ENCODE peak calls at places on chromosomes 1 and 21, in ten cellular contexts. D is CD4-positive, alpha-beta T cell; L is substantia nigra; F is body of pancreas; E is heart right ventricle; R is pancreas; G is A549; I is breast epithelium; B is endothelial cell of umbilical vein; S is fibroblast of lung. C is an unnamed sample.

GRCh38 chr1:191851799-191852595 is 306.3 kb upstream of the RGS18 start:
- DNase-seq in D (no peak), L (no peak), F (no peak), E (no peak), R (no peak), G (no peak), I (no peak), B (no peak), S (peak), C (no peak)

GRCh38 chr1:18320051-18320450 is 160.7 kb upstream of the KLHDC7A start:
- DNase-seq in D (no peak), L (no peak), F (no peak), E (no peak), R (no peak), G (no peak), I (no peak), B (no peak), S (no peak), C (no peak)

GRCh38 chr1:115428676-115429075 is 90.6 kb upstream of the NGF start:
- DNase-seq in D (no peak), L (no peak), F (no peak), E (no peak), R (no peak), G (no peak), I (no peak), B (no peak), S (peak), C (no peak)

GRCh38 chr21:25330266-25330665 is 277.0 kb downstream of the MRPL39 start:
- DNase-seq in D (no peak), L (no peak), F (no peak), E (no peak), R (no peak), G (no peak), I (no peak), B (no peak), S (no peak), C (no peak)

GRCh38 chr1:1758059-1758621 is 20.1 kb downstream of the NADK start:
- DNase-seq in D (no peak), L (no peak), F (no peak), E (no peak), R (no peak), G (no peak), I (no peak), B (no peak), S (no peak), C (no peak)

GRCh38 chr21:35050348-35051286 is 1.5 kb upstream of the RUNX1 start:
- DNase-seq in D (no peak), L (no peak), F (no peak), E (no peak), R (no peak), G (no peak), I (no peak), B (no peak), S (peak), C (no peak)

GRCh38 chr1:6385673-6386191 is 7.8 kb downstream of the ACOT7 start:
- DNase-seq in D (no peak), L (peak), F (no peak), E (peak), R (peak), G (peak), I (peak), B (peak), S (peak), C (peak)

GRCh38 chr1:85952460-85952859 is 204.1 kb downstream of the COL24A1 start:
- DNase-seq in D (no peak), L (no peak), F (no peak), E (no peak), R (no peak), G (no peak), I (no peak), B (peak), S (no peak), C (no peak)

GRCh38 chr1:50705699-50706098 is 254.4 kb downstream of the FAF1 start:
- DNase-seq in D (no peak), L (no peak), F (no peak), E (no peak), R (no peak), G (no peak), I (no peak), B (no peak), S (no peak), C (no peak)

GRCh38 chr1:156154317-156154749 is 948 bp downstream of the SEMA4A start:
- DNase-seq in D (no peak), L (no peak), F (no peak), E (peak), R (no peak), G (no peak), I (no peak), B (no peak), S (no peak), C (no peak)

GRCh38 chr1:150366416-150367296 is 2.7 kb downstream of the RPRD2 start:
- DNase-seq in D (no peak), L (no peak), F (no peak), E (no peak), R (no peak), G (no peak), I (no peak), B (peak), S (peak), C (no peak)

GRCh38 chr1:54471588-54471987 is 65.4 kb upstream of the SSBP3 start:
- DNase-seq in D (no peak), L (no peak), F (no peak), E (no peak), R (no peak), G (no peak), I (no peak), B (no peak), S (no peak), C (no peak)

GRCh38 chr1:147151244-147151643 is 21.0 kb downstream of the PRKAB2 start:
- DNase-seq in D (no peak), L (no peak), F (no peak), E (no peak), R (no peak), G (no peak), I (no peak), B (no peak), S (no peak), C (no peak)

GRCh38 chr1:47013239-47013638 is 10.2 kb upstream of the CYP4X1 start:
- DNase-seq in D (no peak), L (no peak), F (no peak), E (no peak), R (no peak), G (no peak), I (no peak), B (peak), S (no peak), C (no peak)

GRCh38 chr21:37532868-37533780 is 166.6 kb downstream of the DYRK1A start:
- DNase-seq in D (no peak), L (no peak), F (no peak), E (peak), R (peak), G (peak), I (no peak), B (no peak), S (peak), C (no peak)

GRCh38 chr1:154589780-154590179 is 18.2 kb downstream of the ADAR start:
- DNase-seq in D (no peak), L (no peak), F (no peak), E (no peak), R (no peak), G (no peak), I (no peak), B (no peak), S (peak), C (no peak)

GRCh38 chr1:184622136-184622823 is 132.4 kb downstream of the EDEM3 start:
- DNase-seq in D (no peak), L (no peak), F (no peak), E (peak), R (peak), G (no peak), I (peak), B (peak), S (peak), C (peak)

GRCh38 chr1:63874278-63874880 is 100.6 kb downstream of the ROR1 start:
- DNase-seq in D (no peak), L (no peak), F (no peak), E (no peak), R (no peak), G (no peak), I (no peak), B (peak), S (peak), C (no peak)

DNA sequence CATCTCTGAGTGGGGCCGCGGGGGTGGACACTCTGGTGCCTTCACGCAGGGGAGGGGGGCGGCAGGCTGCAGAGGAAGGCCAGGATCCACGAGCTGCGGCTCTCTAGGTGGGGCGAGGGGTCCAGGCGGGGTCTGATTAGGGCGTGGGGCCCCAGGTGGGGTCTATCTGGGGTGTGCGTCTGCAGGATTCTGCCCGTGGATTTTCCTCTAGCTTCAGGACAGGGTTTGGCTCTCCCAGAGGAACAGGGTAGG is 6.3 kb downstream of the JMJD4 start:
- DNase-seq in D (no peak), L (no peak), F (no peak), E (no peak), R (no peak), G (no peak), I (no peak), B (no peak), S (no peak), C (no peak)
- H3K27ac ChIP-seq in D (no peak), L (peak), F (peak), E (peak), R (no peak), G (peak), I (peak), B (no peak), S (no peak), C (peak)

GRCh38 chr1:203026666-203027663 is 674 bp downstream of the PPFIA4 start:
- DNase-seq in D (no peak), L (no peak), F (no peak), E (peak), R (no peak), G (no peak), I (no peak), B (no peak), S (no peak), C (no peak)

GRCh38 chr1:203025721-203026665 is at the start of gene PPFIA4:
- DNase-seq in D (peak), L (peak), F (peak), E (peak), R (peak), G (peak), I (peak), B (peak), S (peak), C (peak)

GRCh38 chr1:203028784-203029553 is 2.7 kb downstream of the PPFIA4 start:
- DNase-seq in D (no peak), L (no peak), F (no peak), E (no peak), R (no peak), G (no peak), I (no peak), B (no peak), S (no peak), C (no peak)

GRCh38 chr1:203031467-203031866 is 5.2 kb downstream of the PPFIA4 start:
- DNase-seq in D (no peak), L (no peak), F (no peak), E (no peak), R (no peak), G (no peak), I (no peak), B (no peak), S (no peak), C (no peak)

DNA sequence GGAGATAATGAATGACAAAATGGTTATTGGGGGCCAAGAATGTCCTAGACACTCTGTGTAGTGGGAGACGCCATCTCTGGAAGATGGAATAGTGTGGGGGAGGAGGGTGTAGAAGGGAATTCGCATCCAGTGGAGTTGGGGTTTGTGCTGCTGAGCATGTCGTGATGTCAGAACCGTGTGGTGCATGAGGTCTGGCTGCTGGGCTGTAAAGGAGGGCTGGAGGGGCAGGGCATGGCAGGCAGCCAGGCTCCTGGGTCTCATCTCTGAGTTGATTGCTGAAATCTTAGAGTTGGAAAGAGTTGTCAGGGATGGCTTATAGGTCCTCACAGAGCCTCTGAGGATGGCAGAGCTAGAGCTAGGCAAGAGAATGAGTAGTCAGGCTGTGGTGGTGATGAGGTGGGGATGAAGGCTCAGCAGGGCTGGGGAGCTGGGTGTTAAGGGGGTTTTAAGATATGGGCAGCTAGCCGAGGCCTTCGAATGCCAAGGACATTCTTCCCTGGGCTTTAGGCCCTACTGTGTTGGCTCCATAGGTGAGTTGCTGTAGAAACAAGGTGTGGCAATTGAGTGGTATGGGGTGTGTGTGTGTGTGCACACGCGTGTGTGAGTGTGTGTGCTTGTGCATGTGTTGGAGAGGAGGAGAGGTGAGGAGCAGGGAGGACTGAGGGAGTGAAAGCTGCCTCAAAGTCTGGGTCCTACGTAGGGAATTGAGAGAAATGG is 1.9 kb downstream of the PPFIA4 start:
- DNase-seq in D (no peak), L (no peak), F (no peak), E (no peak), R (no peak), G (no peak), I (no peak), B (no peak), S (no peak), C (no peak)
- H3K27ac ChIP-seq in D (no peak), L (no peak), F (no peak), E (no peak), R (no peak), G (no peak), I (peak), B (no peak), S (no peak), C (no peak)

DNA sequence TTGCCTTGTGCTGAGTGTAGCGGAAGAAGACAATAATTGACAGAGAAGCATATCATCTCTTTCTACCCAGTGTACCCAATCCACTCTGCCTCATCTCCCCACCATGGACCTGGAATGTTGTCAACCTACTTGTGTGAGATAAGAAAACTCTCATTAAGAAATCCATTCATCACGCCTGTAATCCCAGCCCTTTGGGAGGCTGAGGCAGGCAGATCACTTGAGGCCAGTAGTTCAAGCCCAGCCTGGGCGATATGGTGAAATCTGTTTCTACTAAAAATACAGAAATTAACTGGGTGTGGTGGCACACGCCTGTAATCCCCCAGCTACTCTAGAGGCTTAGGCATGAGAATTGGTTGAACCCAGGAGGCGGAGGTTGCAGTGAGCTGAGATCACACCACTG is 209.6 kb downstream of the PBX1 start:
- DNase-seq in D (no peak), L (no peak), F (no peak), E (no peak), R (no peak), G (no peak), I (no peak), B (no peak), S (peak), C (no peak)
- H3K27ac ChIP-seq in D (no peak), L (no peak), F (peak), E (peak), R (no peak), G (peak), I (peak), B (no peak), S (peak), C (peak)

GRCh38 chr1:232614811-232615210 is 15.1 kb downstream of the SIPA1L2 start:
- DNase-seq in D (no peak), L (no peak), F (no peak), E (no peak), R (no peak), G (no peak), I (no peak), B (no peak), S (peak), C (no peak)

GRCh38 chr1:232615401-232615800 is 14.5 kb downstream of the SIPA1L2 start:
- DNase-seq in D (no peak), L (no peak), F (no peak), E (no peak), R (no peak), G (no peak), I (no peak), B (no peak), S (peak), C (no peak)

GRCh38 chr1:232611834-232612233 is 18.1 kb downstream of the SIPA1L2 start:
- DNase-seq in D (no peak), L (no peak), F (no peak), E (no peak), R (no peak), G (no peak), I (no peak), B (no peak), S (no peak), C (no peak)

GRCh38 chr1:232617237-232617636 is 12.7 kb downstream of the SIPA1L2 start:
- DNase-seq in D (no peak), L (no peak), F (no peak), E (no peak), R (no peak), G (no peak), I (no peak), B (no peak), S (peak), C (no peak)

DNA sequence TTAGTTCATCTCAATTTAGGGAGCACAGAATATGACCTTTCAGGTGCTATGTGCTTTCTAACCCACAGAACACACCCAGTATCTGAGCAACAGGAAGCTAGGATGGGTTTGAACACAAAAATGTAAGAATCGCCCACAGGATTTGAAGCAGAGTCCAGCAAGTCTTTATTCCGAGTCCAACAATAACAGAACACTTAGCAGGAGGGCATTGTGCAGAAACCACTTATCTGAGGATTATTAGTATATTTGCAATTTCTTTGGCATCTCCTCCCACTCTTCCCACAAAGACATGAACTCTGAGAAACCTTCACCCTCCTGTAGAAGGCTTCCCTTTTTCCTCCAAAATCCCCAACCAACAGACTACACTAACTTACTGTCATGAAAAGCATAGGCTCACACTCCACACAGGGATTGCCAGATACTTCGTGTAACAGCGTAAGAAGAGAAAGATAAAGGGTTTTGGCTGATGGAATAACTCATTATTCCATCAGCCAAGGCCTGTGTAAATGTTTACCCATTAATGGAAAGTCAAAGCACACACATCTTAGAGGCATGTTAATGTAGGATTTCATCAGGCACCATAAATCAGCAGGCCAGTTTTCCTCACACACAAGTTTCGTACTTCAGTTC is 16.1 kb downstream of the SIPA1L2 start:
- DNase-seq in D (no peak), L (no peak), F (no peak), E (no peak), R (no peak), G (no peak), I (no peak), B (peak), S (peak), C (no peak)
- H3K27ac ChIP-seq in D (no peak), L (no peak), F (no peak), E (peak), R (no peak), G (no peak), I (no peak), B (no peak), S (no peak), C (no peak)

GRCh38 chr1:169701261-169701802 is 10.1 kb downstream of the SELL start:
- DNase-seq in D (no peak), L (no peak), F (no peak), E (no peak), R (no peak), G (no peak), I (no peak), B (no peak), S (no peak), C (no peak)
- H3K27ac ChIP-seq in D (peak), L (no peak), F (no peak), E (peak), R (no peak), G (no peak), I (no peak), B (no peak), S (no peak), C (no peak)

DNA sequence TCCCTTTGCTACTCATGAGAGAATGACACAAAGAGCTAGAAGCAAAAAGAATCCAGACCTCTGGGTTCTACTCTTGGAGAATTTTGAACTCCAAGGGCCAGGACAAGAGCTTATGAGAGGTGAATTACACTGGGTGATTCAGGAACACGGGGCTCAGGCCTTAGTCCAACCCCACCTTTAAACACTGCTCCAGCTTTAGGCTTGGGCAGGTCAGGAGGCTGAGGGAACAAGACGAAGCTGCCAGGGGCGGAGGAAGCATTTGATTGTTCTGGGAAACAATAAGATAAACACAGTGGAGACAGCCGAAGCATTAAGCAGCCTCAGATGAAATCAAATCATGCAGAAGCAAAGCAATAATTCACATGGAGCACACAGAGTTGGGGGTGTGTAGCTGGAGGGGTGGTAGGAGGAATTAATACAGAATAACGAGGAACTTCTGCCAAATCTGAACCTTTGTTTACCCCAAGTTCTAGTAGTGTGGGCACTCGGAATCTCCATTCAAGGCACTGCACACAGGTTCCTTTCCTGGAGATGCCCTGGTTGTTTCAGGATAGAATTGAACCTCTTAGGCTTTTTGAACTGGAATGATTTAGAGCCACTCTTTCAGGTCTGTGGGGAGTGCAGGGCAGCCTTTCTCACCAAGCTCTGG is 93.2 kb downstream of the PLXNA2 start:
- DNase-seq in D (no peak), L (no peak), F (no peak), E (no peak), R (no peak), G (no peak), I (no peak), B (peak), S (no peak), C (no peak)
- H3K27ac ChIP-seq in D (no peak), L (no peak), F (no peak), E (no peak), R (no peak), G (no peak), I (no peak), B (no peak), S (no peak), C (no peak)